ENCODE peak calls at places on chromosomes 12 and 14, in seven cellular contexts. F is CD8-positive, alpha-beta T cell; T is WERI-Rb-1; B is heart right ventricle; O is lower lobe of right lung; I is fibroblast of lung; C is endodermal cell. M is an unnamed sample.
A peak's percentile ranks its signal among the peaks of the same experiment; 100 is the strongest.

GRCh38 chr12:116609715-116610114 is 50.5 kb downstream of the MAP1LC3B2 start:
- DNase-seq in O (no peak), C (peak; percentile 83), B (no peak), T (peak; percentile 39), I (no peak), F (no peak), M (peak; percentile 25)

GRCh38 chr12:1925125-1925963 is 6.9 kb upstream of the CACNA2D4 start:
- DNase-seq in C (no peak), F (no peak), I (no peak), T (no peak), B (no peak), O (peak; percentile 14), M (no peak)

GRCh38 chr14:91127411-91127810 is 13.5 kb downstream of the DGLUCY start:
- DNase-seq in F (no peak), C (no peak), O (peak; percentile 82), B (peak; percentile 49), I (no peak), T (no peak), M (no peak)

GRCh38 chr12:70070494-70071007 is 172.7 kb upstream of the CNOT2 start:
- DNase-seq in B (no peak), O (no peak), F (no peak), I (no peak), C (no peak), T (no peak), M (no peak)

GRCh38 chr14:69045857-69046351 is 66.8 kb upstream of the ACTN1 start:
- DNase-seq in T (no peak), C (peak; percentile 76), B (peak; percentile 37), I (peak; percentile 14), F (no peak), O (no peak), M (no peak)

GRCh38 chr14:23033801-23034497 is 751 bp downstream of the PSMB5 start:
- DNase-seq in B (no peak), T (no peak), I (no peak), F (no peak), O (no peak), C (peak; percentile 26), M (no peak)

GRCh38 chr12:16076553-16076952 is 165.4 kb downstream of the DERA start:
- DNase-seq in B (no peak), O (no peak), T (peak; percentile 35), F (no peak), C (peak; percentile 72), I (peak; percentile 12), M (no peak)

GRCh38 chr12:102216086-102216691 is 18.6 kb upstream of the PMCH start:
- DNase-seq in O (no peak), T (no peak), B (no peak), F (no peak), C (no peak), I (peak; percentile 80), M (no peak)

GRCh38 chr12:26319511-26319910 is 124.1 kb downstream of the SSPN start:
- DNase-seq in T (no peak), B (peak; percentile 55), F (no peak), O (peak; percentile 46), I (peak; percentile 80), C (no peak), M (no peak)

GRCh38 chr12:59036973-59037807 is 116.9 kb upstream of the LRIG3 start:
- DNase-seq in T (no peak), O (no peak), C (no peak), F (no peak), I (no peak), B (no peak), M (no peak)

GRCh38 chr12:128705140-128705539 is 118.6 kb downstream of the SLC15A4 start:
- DNase-seq in C (no peak), F (no peak), B (no peak), T (no peak), I (no peak), O (no peak), M (no peak)

GRCh38 chr12:124659003-124659402 is 91.6 kb upstream of the NCOR2 start:
- DNase-seq in F (no peak), I (no peak), T (no peak), O (no peak), C (no peak), B (no peak), M (no peak)

GRCh38 chr14:76780058-76780345 is 18.7 kb downstream of the VASH1 start:
- DNase-seq in F (no peak), O (no peak), B (no peak), T (no peak), I (no peak), C (peak; percentile 18), M (no peak)

GRCh38 chr12:64756371-64756770 is 2.8 kb downstream of the GNS start:
- DNase-seq in T (no peak), O (no peak), I (no peak), C (no peak), B (no peak), F (no peak), M (no peak)

GRCh38 chr12:81143057-81143456 is 65.2 kb downstream of the ACSS3 start:
- DNase-seq in C (no peak), T (no peak), O (no peak), I (no peak), F (no peak), B (no peak), M (no peak)

GRCh38 chr14:36510078-36510799 is 9.8 kb downstream of the NKX2-1 start:
- DNase-seq in F (no peak), T (no peak), I (no peak), B (no peak), C (peak; percentile 82), O (peak; percentile 72), M (no peak)

GRCh38 chr12:46915861-46916260 is 90.1 kb upstream of the SLC38A4 start:
- DNase-seq in O (no peak), T (no peak), F (no peak), I (peak; percentile 79), B (no peak), C (no peak), M (no peak)

GRCh38 chr14:106185837-106186233 is 659.5 kb downstream of the TMEM121 start:
- DNase-seq in C (no peak), O (no peak), T (peak; percentile 11), I (no peak), F (peak; percentile 53), B (no peak), M (peak; percentile 62)

GRCh38 chr12:97173672-97174385 is 266.8 kb downstream of the NEDD1 start:
- DNase-seq in T (no peak), O (no peak), I (no peak), C (no peak), F (no peak), B (no peak), M (no peak)

GRCh38 chr12:105930612-105931011 is 208.1 kb downstream of the NUAK1 start:
- DNase-seq in T (no peak), O (no peak), I (no peak), C (no peak), B (no peak), F (no peak), M (no peak)

GRCh38 chr12:11773889-11774677 is 124.6 kb downstream of the ETV6 start:
- DNase-seq in C (no peak), B (no peak), O (peak; percentile 65), T (no peak), I (no peak), F (no peak), M (no peak)

GRCh38 chr12:1474059-1474537 is 120.3 kb downstream of the FBXL14 start:
- DNase-seq in O (no peak), F (no peak), C (peak; percentile 52), B (no peak), I (peak; percentile 96), T (no peak), M (no peak)

GRCh38 chr12:18439541-18439940 is 178.2 kb downstream of the PIK3C2G start:
- DNase-seq in O (no peak), C (no peak), T (no peak), F (no peak), I (peak; percentile 71), B (no peak), M (no peak)

GRCh38 chr14:39876935-39877334 is 444.7 kb upstream of the FBXO33 start:
- DNase-seq in B (no peak), I (no peak), F (no peak), O (no peak), C (no peak), T (no peak), M (no peak)

GRCh38 chr14:99309220-99309766 is 37.3 kb upstream of the BCL11B start:
- DNase-seq in C (no peak), O (no peak), F (no peak), B (no peak), I (no peak), T (no peak), M (no peak)

DNA sequence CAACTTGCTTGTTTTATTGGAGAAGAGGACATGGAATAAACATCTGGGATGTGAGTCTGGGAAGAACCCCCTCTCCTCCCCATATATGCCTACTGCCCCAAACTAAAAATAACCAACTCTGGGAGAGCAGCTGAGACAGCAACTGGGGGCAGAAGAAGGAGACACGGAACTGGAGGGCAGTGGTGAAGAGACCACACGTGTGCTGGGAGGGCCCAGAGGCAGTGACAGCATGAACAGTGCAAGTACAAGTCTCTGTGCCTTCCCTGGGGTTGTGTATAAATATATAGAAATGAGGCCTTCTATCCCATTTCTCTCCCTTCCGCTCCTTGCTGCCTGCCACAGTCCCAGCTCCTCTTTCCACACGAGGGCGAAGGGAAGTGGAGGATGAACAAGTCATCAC is 4.0 kb upstream of the KRT73 start:
- DNase-seq in I (no peak), C (no peak), B (no peak), O (no peak), F (no peak), T (no peak), M (no peak)
- H3K27ac ChIP-seq in I (no peak overlapping the region), C (no peak overlapping the region), B (no peak overlapping the region), O (no peak overlapping the region), F (no peak overlapping the region), T (no peak overlapping the region), M (no peak overlapping the region)

GRCh38 chr14:103692159-103692558 is 23.1 kb downstream of the XRCC3 start:
- DNase-seq in T (no peak), F (no peak), C (no peak), O (no peak), B (no peak), I (no peak), M (no peak)
- H3K27ac ChIP-seq in T (no peak overlapping the region), F (no peak overlapping the region), C (no peak overlapping the region), O (no peak overlapping the region), B (no peak overlapping the region), I (no peak overlapping the region), M (no peak overlapping the region)

DNA sequence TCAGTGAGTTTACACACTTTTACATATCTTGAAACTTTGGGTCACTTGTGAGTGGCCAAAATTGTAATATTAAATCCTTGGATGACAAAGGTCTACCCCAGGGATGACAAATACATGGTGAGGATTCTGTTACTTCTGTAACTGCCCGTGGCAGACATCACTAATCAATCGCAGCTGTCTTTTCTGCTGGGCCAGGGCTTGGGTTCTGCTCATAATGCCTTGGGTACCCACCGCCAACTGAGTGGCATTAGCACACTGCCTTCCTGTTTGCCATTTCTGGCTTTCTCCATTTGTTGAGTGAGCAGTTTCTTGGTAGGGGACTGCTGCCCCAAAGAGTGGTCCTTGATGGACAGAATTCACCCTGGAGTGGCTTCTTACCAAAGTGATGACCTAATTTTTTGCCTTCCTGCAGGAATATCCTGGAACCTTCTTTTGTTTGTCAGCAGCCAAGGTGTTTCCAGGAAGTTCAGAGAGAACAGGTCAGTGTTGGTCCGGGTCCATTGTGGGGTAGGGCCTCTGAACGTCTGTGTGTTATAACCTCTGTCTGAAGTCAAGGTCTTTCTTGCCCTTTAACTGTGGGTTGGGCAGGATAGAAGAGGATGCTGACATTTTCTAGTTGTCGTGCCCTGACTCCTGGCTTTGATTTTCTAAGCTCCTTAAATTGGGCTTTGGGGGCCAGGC is 6.2 kb downstream of the TSPAN9 start:
- DNase-seq in C (no peak), I (no peak), B (no peak), T (no peak), O (no peak), F (no peak), M (no peak)
- H3K27ac ChIP-seq in C (no peak overlapping the region), I (no peak overlapping the region), B (peak overlapping the region; percentile 78), T (no peak overlapping the region), O (peak overlapping the region; percentile 49), F (no peak overlapping the region), M (no peak overlapping the region)

GRCh38 chr14:67817750-67818438 is 1.5 kb upstream of the ZFYVE26 start:
- DNase-seq in F (no peak), I (no peak), B (no peak), C (no peak), O (no peak), T (no peak), M (no peak)
- H3K27ac ChIP-seq in F (no peak overlapping the region), I (no peak overlapping the region), B (no peak overlapping the region), C (no peak overlapping the region), O (no peak overlapping the region), T (no peak overlapping the region), M (no peak overlapping the region)

M was measured in CD4-positive, alpha-beta T cell.